ENCODE peak calls at places on chromosomes 6 and 20, in five cellular contexts. X is skeletal muscle cell, E is H7, Z is mammary epithelial cell, L is fibroblast of pulmonary artery. C is an unnamed sample.

GRCh38 chr6:163536770-163537169 is 122.3 kb downstream of the QKI start:
- DNase-seq in X (peak), Z (peak), L (peak), E (no peak), C (no peak)

GRCh38 chr6:111258615-111259088 is 171.3 kb downstream of the SLC16A10 start:
- DNase-seq in Z (no peak), E (no peak), L (no peak), X (no peak), C (no peak)

GRCh38 chr6:32092760-32093497 is 16.2 kb downstream of the TNXB start:
- DNase-seq in X (no peak), Z (no peak), L (peak), E (no peak), C (no peak)

GRCh38 chr6:79946242-79946641 is 1.1 kb downstream of the ELOVL4 start:
- DNase-seq in L (peak), Z (peak), X (no peak), E (peak), C (no peak)

GRCh38 chr6:31401403-31401802 is 2.0 kb upstream of the MICA start:
- DNase-seq in L (peak), Z (peak), E (no peak), X (peak), C (peak)

GRCh38 chr20:10863337-10864060 is 189.7 kb upstream of the JAG1 start:
- DNase-seq in X (peak), Z (peak), L (peak), E (no peak), C (no peak)

GRCh38 chr20:39264506-39265172 is 302.5 kb downstream of the DHX35 start:
- DNase-seq in E (peak), X (peak), Z (peak), L (peak), C (peak)

GRCh38 chr20:45056473-45057148 is 44.3 kb downstream of the KCNS1 start:
- DNase-seq in Z (no peak), L (no peak), X (no peak), E (no peak), C (no peak)

GRCh38 chr20:47821481-47822100 is 36.3 kb upstream of the SULF2 start:
- DNase-seq in Z (peak), L (no peak), E (no peak), X (no peak), C (no peak)

GRCh38 chr6:62362097-62362496 is 76.1 kb upstream of the KHDRBS2 start:
- DNase-seq in X (no peak), E (no peak), L (no peak), Z (no peak), C (no peak)

GRCh38 chr20:2899243-2899642 is 26.0 kb downstream of the PTPRA start:
- DNase-seq in X (no peak), E (no peak), Z (no peak), L (no peak), C (no peak)

GRCh38 chr20:16241911-16242310 is 331.3 kb downstream of the KIF16B start:
- DNase-seq in E (no peak), L (no peak), Z (peak), X (no peak), C (no peak)

GRCh38 chr6:73078908-73079610 is 146.2 kb downstream of the KHDC1L start:
- DNase-seq in Z (peak), E (no peak), L (peak), X (no peak), C (no peak)

GRCh38 chr20:58219342-58219700 is 9.1 kb downstream of the ANKRD60 start:
- DNase-seq in E (no peak), Z (peak), L (peak), X (peak), C (peak)

GRCh38 chr6:133551847-133552331 is 310.7 kb downstream of the EYA4 start:
- DNase-seq in X (peak), E (peak), L (peak), Z (peak), C (peak)

GRCh38 chr20:24953621-24954133 is 4.6 kb downstream of the CST7 start:
- DNase-seq in E (peak), L (no peak), Z (no peak), X (no peak), C (no peak)

GRCh38 chr6:169958510-169958909 is 207.1 kb downstream of the ERMARD start:
- DNase-seq in X (no peak), L (no peak), Z (no peak), E (no peak), C (no peak)

GRCh38 chr6:149984778-149985177 is 21.0 kb downstream of the ULBP1 start:
- DNase-seq in X (no peak), Z (no peak), E (no peak), L (no peak), C (no peak)

GRCh38 chr6:159067334-159067733 is 22.5 kb upstream of the TAGAP start:
- DNase-seq in X (no peak), Z (peak), L (no peak), E (no peak), C (no peak)

GRCh38 chr6:20202070-20202658 is 10.1 kb downstream of the MBOAT1 start:
- DNase-seq in Z (peak), L (peak), X (peak), E (no peak), C (peak)

GRCh38 chr6:42047790-42048405 is 2.4 kb upstream of the TAF8 start:
- DNase-seq in Z (no peak), E (peak), X (no peak), L (no peak), C (no peak)

GRCh38 chr20:46357030-46357514 is 48.8 kb upstream of the CDH22 start:
- DNase-seq in E (peak), Z (no peak), L (no peak), X (no peak), C (no peak)

GRCh38 chr20:34268851-34269668 is 27.8 kb downstream of the ASIP start:
- DNase-seq in E (peak), Z (no peak), L (peak), X (no peak), C (no peak)

GRCh38 chr6:52409499-52409898 is 10.6 kb upstream of the EFHC1 start:
- DNase-seq in X (no peak), E (no peak), Z (no peak), L (peak), C (no peak)

GRCh38 chr20:31474097-31474436 is 860 bp downstream of the DEFB124 start:
- DNase-seq in Z (no peak), X (no peak), L (no peak), E (no peak), C (no peak)

GRCh38 chr20:41349943-41350342 is 9.3 kb downstream of the LPIN3 start:
- DNase-seq in E (peak), Z (no peak), X (no peak), L (no peak), C (no peak)

GRCh38 chr6:115896538-115897129 is 164.1 kb downstream of the FRK start:
- DNase-seq in E (peak), L (peak), X (no peak), Z (peak), C (peak)

GRCh38 chr6:63351995-63352586 is 32.3 kb upstream of the LGSN start:
- DNase-seq in L (peak), E (no peak), Z (peak), X (peak), C (peak)

GRCh38 chr20:699811-700338 is 24.3 kb upstream of the SCRT2 start:
- DNase-seq in E (peak), Z (no peak), X (no peak), L (no peak), C (no peak)

GRCh38 chr20:33211817-33212424 is 5.2 kb upstream of the BPIFA3 start:
- DNase-seq in X (peak), Z (peak), L (peak), E (peak), C (no peak)

GRCh38 chr20:38434770-38435554 is at the start of gene SNHG17:
- DNase-seq in L (peak), X (peak), Z (peak), E (peak), C (peak)

GRCh38 chr20:43770342-43770741 is 43.5 kb upstream of the GTSF1L start:
- DNase-seq in L (no peak), Z (no peak), X (no peak), E (no peak), C (no peak)

GRCh38 chr6:44667668-44668390 is 280.3 kb downstream of the CDC5L start:
- DNase-seq in E (peak), L (peak), Z (no peak), X (no peak), C (no peak)

GRCh38 chr6:87071683-87072082 is 23.2 kb downstream of the CGA start:
- DNase-seq in L (no peak), X (no peak), E (no peak), Z (no peak), C (no peak)

GRCh38 chr6:87070750-87071149 is 24.2 kb downstream of the CGA start:
- DNase-seq in X (no peak), E (no peak), L (no peak), Z (no peak), C (no peak)

GRCh38 chr6:87068804-87069203 is 26.1 kb downstream of the CGA start:
- DNase-seq in X (no peak), L (no peak), Z (no peak), E (no peak), C (no peak)

GRCh38 chr6:87065117-87065516 is 29.8 kb downstream of the CGA start:
- DNase-seq in E (no peak), Z (no peak), X (no peak), L (no peak), C (no peak)

DNA sequence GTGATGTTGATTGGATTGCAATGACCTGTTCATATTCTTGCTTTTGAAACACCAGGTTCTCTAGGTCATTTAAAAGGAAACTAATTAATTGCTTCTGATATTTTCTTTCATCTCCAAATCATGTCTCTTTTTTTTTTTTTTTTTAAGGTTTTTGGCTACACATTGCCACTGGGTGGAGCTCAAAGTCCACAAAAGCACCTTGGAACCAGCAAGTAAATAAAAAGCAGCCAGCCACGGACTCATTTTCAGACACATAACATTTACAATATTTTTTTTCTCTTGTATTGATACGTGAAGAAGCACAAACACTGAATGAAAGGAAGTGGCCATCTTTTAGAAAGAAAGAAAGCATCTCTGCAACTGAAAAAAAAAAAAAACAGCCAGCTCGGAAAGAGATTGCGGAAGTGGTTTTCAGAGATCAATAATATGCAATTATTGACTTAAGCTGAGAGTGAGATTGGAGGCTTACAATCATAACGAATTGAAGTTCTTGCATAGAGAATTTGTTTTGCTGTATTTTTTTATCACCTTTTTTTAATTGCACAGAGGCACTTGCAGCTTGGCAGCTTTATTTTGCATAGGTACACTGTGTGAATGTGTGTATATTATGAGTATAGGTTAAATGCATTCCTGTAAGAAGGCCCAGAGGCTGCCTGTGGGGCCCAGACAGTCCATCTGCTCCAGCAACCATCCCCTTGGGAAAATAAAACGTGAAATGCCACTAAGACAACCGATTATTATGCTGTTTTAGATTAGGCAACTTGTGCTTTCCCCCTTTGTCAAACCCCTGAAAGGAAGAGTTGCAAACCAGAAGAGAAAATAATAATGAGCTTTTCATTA is 28.2 kb downstream of the CGA start:
- DNase-seq in E (peak), L (peak), Z (peak), X (peak), C (peak)
- H3K4me3 ChIP-seq in E (no peak), L (no peak), Z (no peak), X (no peak), C (no peak)

GRCh38 chr6:26043389-26044139 is 43.7 kb upstream of the HFE start:
- DNase-seq in L (peak), Z (peak), E (no peak), X (peak), C (peak)

GRCh38 chr6:26044140-26045045 is 42.8 kb upstream of the HFE start:
- DNase-seq in E (no peak), X (no peak), L (no peak), Z (no peak), C (no peak)

GRCh38 chr6:26048590-26048989 is 38.6 kb upstream of the HFE start:
- DNase-seq in Z (no peak), E (no peak), L (no peak), X (no peak), C (no peak)

GRCh38 chr6:26045939-26046368 is 41.3 kb upstream of the HFE start:
- DNase-seq in X (no peak), Z (peak), L (no peak), E (no peak), C (no peak)

GRCh38 chr6:26045046-26045938 is 41.9 kb upstream of the HFE start:
- DNase-seq in L (peak), X (peak), Z (peak), E (no peak), C (peak)
- H3K4me3 ChIP-seq in L (peak), X (peak), Z (peak), E (peak), C (peak)

GRCh38 chr6:141326925-141327324 is 805.8 kb upstream of the GJE1 start:
- DNase-seq in L (no peak), X (no peak), Z (no peak), E (no peak), C (no peak)

GRCh38 chr6:141321486-141322347 is 811.0 kb upstream of the GJE1 start:
- DNase-seq in L (peak), X (peak), Z (no peak), E (no peak), C (no peak)

GRCh38 chr6:141326426-141326825 is 806.3 kb upstream of the GJE1 start:
- DNase-seq in Z (peak), X (peak), L (peak), E (no peak), C (peak)
- H3K4me3 ChIP-seq in Z (peak), X (no peak), L (peak), E (no peak), C (peak)

DNA sequence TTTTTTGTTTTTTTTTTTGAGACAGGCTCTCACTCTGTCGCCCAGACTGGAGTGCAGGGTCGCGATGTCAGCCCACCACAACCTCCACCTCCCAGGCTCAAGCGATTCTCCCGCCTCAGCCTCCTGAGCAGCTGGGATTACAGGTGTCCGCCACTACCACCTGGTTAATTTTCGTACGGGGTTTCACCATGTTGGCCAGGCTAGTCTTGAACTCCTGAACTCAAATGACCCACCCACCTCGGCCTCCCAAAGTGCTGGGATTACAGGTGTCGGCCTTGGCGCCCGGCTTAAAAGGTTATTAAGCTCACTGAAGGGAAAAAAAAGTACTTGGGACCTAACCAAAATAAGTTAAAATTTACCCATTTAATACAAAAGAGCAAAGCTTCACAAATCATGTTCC is 1.9 kb downstream of the TCFL5 start:
- DNase-seq in L (no peak), Z (no peak), X (no peak), E (no peak), C (no peak)
- H3K4me3 ChIP-seq in L (peak), Z (no peak), X (peak), E (no peak), C (peak)

GRCh38 chr6:56396435-56396834 is 149.1 kb upstream of the COL21A1 start:
- DNase-seq in X (no peak), E (no peak), Z (no peak), L (no peak), C (no peak)
- H3K4me3 ChIP-seq in X (no peak), E (no peak), Z (no peak), L (no peak), C (no peak)

GRCh38 chr6:137498488-137499219 is 4.5 kb upstream of the OLIG3 start:
- DNase-seq in X (no peak), Z (no peak), E (no peak), L (no peak), C (no peak)
- H3K4me3 ChIP-seq in X (no peak), Z (no peak), E (no peak), L (no peak), C (no peak)

DNA sequence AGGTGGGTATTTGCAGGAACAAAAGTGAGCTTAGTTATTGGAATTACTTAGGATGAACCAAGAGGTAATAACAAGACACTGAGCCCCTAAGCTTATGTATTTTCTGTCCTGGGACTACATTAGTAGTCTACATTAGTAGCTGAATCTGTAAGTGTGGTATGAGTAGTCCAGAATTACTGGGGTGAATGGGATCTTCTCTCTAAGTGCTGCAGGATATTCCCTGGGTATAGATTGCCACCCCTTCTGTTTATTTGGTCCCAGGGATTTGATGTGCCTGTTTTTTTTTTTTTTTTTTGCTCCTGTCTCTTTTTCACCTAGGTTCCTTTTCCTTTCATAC is 5.9 kb downstream of the CD2AP start:
- DNase-seq in L (no peak), Z (no peak), X (no peak), E (no peak), C (no peak)
- H3K4me3 ChIP-seq in L (no peak), Z (no peak), X (no peak), E (no peak), C (no peak)

GRCh38 chr6:26578279-26578678 is 18.5 kb upstream of the ABT1 start:
- DNase-seq in L (no peak), Z (no peak), X (no peak), E (no peak), C (no peak)
- H3K4me3 ChIP-seq in L (no peak), Z (no peak), X (no peak), E (no peak), C (no peak)

GRCh38 chr6:43579171-43579570 is 3.2 kb downstream of the POLH start:
- DNase-seq in L (no peak), Z (peak), X (no peak), E (no peak), C (no peak)
- H3K4me3 ChIP-seq in L (no peak), Z (peak), X (no peak), E (no peak), C (no peak)

GRCh38 chr6:21587182-21587924 is 6.2 kb upstream of the SOX4 start:
- DNase-seq in X (no peak), E (peak), Z (peak), L (peak), C (no peak)

GRCh38 chr6:21586300-21586699 is 7.3 kb upstream of the SOX4 start:
- DNase-seq in L (no peak), E (no peak), X (no peak), Z (no peak), C (no peak)

GRCh38 chr6:21588812-21589811 is 4.4 kb upstream of the SOX4 start:
- DNase-seq in X (peak), E (peak), L (peak), Z (peak), C (no peak)

GRCh38 chr6:21587925-21588811 is 5.4 kb upstream of the SOX4 start:
- DNase-seq in E (peak), Z (peak), L (peak), X (no peak), C (no peak)

DNA sequence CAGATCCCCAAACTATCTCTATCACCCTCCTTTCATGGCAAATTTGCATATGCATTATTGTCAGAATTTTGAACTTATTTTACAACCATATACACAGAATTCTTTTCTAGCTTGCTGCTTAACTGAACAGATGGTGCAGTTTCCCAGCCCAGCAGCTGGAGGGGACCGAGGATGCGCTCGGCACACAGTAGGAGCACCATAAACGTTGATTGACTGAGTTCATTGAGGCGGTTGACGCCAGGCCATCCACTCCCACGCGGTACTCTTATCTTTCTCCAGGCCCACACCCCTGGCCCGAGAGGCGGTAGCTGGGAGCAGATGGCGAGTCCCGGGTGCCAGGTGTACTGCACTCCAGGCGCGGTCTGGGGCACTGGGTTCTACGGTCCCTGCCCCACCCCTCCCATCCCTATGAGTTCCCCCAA is 6.8 kb upstream of the SOX4 start:
- DNase-seq in E (no peak), L (no peak), X (no peak), Z (no peak), C (no peak)
- H3K4me3 ChIP-seq in E (peak), L (peak), X (peak), Z (peak), C (peak)